ENCODE peak calls at places on chromosomes 13 and 19, in seven cellular contexts. O, X, P, R, U, H and J are unnamed samples.

GRCh38 chr13:91894311-91894710 is 495.9 kb downstream of the GPC5 start:
- DNase-seq in O (no peak), X (no peak), P (no peak), R (no peak), U (no peak), H (no peak), J (no peak)

GRCh38 chr13:34076319-34076718 is 258.4 kb downstream of the RFC3 start:
- DNase-seq in O (no peak), X (no peak), P (no peak), R (peak), U (no peak), H (no peak), J (no peak)

GRCh38 chr13:44710576-44710975 is 134.4 kb upstream of the TSC22D1 start:
- DNase-seq in O (no peak), X (peak), P (no peak), R (peak), U (peak), H (no peak), J (no peak)

GRCh38 chr13:108322206-108322824 is 52.8 kb downstream of the TNFSF13B start:
- DNase-seq in O (no peak), X (peak), P (no peak), R (peak), U (peak), H (no peak), J (no peak)

GRCh38 chr13:27968316-27969072 is 621 bp downstream of the CDX2 start:
- DNase-seq in O (no peak), X (no peak), P (peak), R (no peak), U (no peak), H (no peak), J (no peak)

GRCh38 chr13:64551755-64552154 is 2678.4 kb downstream of the PCDH9 start:
- DNase-seq in O (no peak), X (peak), P (no peak), R (peak), U (peak), H (no peak), J (no peak)

GRCh38 chr19:39599116-39599515 is 3.2 kb upstream of the LGALS13 start:
- DNase-seq in O (no peak), X (no peak), P (no peak), R (peak), U (peak), H (no peak), J (peak)

GRCh38 chr13:31209172-31209818 is 9.5 kb downstream of the B3GLCT start:
- DNase-seq in O (peak), X (no peak), P (peak), R (no peak), U (no peak), H (peak), J (no peak)

GRCh38 chr19:339262-339887 is 5.2 kb downstream of the MIER2 start:
- DNase-seq in O (no peak), X (no peak), P (no peak), R (no peak), U (peak), H (no peak), J (no peak)

DNA sequence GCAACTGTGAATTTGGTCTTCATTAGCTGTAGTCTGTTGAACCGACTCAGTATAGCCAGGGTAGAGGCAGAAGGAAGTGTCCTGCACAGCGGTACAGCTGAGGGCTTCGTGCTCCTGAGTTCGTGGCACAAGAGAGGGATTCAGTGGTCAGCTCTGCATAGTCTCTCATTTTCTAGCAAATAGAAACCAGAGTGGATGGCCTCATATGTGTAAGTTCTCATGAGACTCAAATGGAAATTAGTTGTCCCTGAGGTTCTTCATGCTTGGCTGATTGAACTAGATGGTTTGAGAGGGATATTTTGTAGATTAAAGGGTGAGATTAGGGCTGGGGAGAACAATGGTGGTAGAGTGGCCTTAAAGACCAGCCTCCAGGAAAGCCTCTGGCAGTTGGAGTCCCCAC is 50.5 kb downstream of the ARHGEF7 start:
- DNase-seq in O (no peak), X (no peak), P (no peak), R (no peak), U (no peak), H (no peak), J (no peak)
- TF ChIP-seq CTCF in O (no peak), X (no peak), P (no peak), R (no peak), U (no peak), H (no peak), J (no peak)

DNA sequence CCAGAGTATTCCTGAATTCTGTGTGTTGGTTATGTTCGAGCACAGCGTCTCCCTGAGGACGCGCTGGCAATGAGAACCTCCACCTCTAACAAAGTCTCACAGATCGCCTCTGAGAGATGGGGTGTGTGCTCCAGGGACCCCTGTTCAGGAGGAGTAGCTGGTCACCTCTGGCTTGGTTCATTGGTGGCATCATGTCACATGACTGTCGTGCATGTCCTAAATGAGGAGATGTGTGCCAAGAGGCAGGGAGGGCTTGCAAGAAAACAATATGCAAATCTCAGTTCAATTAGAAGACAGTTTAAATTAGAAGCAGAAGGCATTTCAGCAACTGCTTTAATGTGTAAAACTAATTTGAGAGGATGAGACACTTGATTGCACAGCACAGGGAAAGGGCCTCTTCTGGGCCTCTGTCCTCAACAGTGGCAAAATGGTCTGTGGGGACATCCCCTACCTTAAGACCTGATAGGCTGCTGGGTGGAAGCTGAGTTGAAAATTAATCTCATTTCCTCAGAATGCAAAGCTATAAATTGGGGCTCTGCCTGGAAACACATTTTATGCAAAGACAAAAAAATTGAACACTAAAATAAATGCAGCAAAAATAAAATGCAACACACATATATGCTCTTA is 54.6 kb downstream of the SPATA13 start:
- DNase-seq in O (no peak), X (no peak), P (no peak), R (no peak), U (no peak), H (no peak), J (no peak)
- TF ChIP-seq CTCF in O (no peak), X (no peak), P (no peak), R (no peak), U (no peak), H (no peak), J (no peak)

GRCh38 chr19:6851359-6851758 is 36.0 kb upstream of the ADGRE1 start:
- DNase-seq in O (no peak), X (no peak), P (no peak), R (no peak), U (no peak), H (no peak), J (no peak)
- TF ChIP-seq CTCF in O (no peak), X (no peak), P (no peak), R (no peak), U (no peak), H (no peak), J (no peak)

GRCh38 chr19:10228393-10228792 is 2.7 kb downstream of the S1PR2 start:
- DNase-seq in O (no peak), X (no peak), P (no peak), R (no peak), U (no peak), H (no peak), J (no peak)

GRCh38 chr19:10228925-10229324 is 2.2 kb downstream of the S1PR2 start:
- DNase-seq in O (no peak), X (no peak), P (peak), R (no peak), U (peak), H (peak), J (no peak)

GRCh38 chr19:10226021-10226375 is 5.1 kb downstream of the S1PR2 start:
- DNase-seq in O (peak), X (no peak), P (no peak), R (no peak), U (no peak), H (no peak), J (no peak)

GRCh38 chr19:10226376-10227214 is 4.5 kb downstream of the S1PR2 start:
- DNase-seq in O (peak), X (no peak), P (peak), R (peak), U (peak), H (no peak), J (peak)

GRCh38 chr19:10227215-10227971 is 3.7 kb downstream of the S1PR2 start:
- DNase-seq in O (peak), X (no peak), P (no peak), R (no peak), U (no peak), H (no peak), J (no peak)
- TF ChIP-seq CTCF in O (peak), X (peak), P (no peak), R (peak), U (peak), H (no peak), J (peak)

GRCh38 chr13:53201454-53202225 is 173.0 kb downstream of the OLFM4 start:
- DNase-seq in O (peak), X (no peak), P (peak), R (no peak), U (no peak), H (no peak), J (no peak)
- TF ChIP-seq CTCF in O (no peak), X (peak), P (peak), R (peak), U (no peak), H (no peak), J (peak)

GRCh38 chr19:3496392-3497273 is 3.8 kb downstream of the DOHH start:
- DNase-seq in O (no peak), X (no peak), P (no peak), R (no peak), U (no peak), H (no peak), J (no peak)

GRCh38 chr19:3493651-3494050 is 6.8 kb downstream of the DOHH start:
- DNase-seq in O (no peak), X (no peak), P (no peak), R (no peak), U (no peak), H (no peak), J (no peak)

GRCh38 chr19:3492919-3493318 is 7.6 kb downstream of the DOHH start:
- DNase-seq in O (no peak), X (no peak), P (no peak), R (no peak), U (no peak), H (no peak), J (no peak)

GRCh38 chr19:3494051-3494450 is 6.4 kb downstream of the DOHH start:
- DNase-seq in O (no peak), X (no peak), P (peak), R (no peak), U (no peak), H (peak), J (no peak)

DNA sequence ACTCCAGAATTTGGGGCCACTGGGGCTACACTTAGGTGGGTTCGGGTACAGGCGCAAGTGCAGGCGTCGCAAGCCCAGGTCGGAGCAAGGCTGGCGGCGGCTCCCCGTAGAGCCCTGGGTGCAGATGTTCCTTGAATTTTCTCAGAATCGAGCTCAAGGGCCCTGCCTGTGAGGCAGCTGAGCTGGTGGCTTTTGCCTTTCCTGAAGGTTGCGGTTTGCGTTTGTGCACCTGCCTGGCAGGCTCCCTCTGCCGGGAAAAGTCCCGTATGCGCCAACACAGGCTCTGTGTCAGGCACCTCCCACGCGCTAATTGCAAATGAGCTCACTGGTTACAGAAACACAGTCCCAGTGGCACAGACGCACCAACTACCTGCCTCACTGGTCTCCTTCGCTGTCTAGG is 5.9 kb downstream of the DOHH start:
- DNase-seq in O (no peak), X (no peak), P (no peak), R (no peak), U (no peak), H (no peak), J (no peak)
- TF ChIP-seq CTCF in O (no peak), X (no peak), P (no peak), R (no peak), U (no peak), H (no peak), J (no peak)

DNA sequence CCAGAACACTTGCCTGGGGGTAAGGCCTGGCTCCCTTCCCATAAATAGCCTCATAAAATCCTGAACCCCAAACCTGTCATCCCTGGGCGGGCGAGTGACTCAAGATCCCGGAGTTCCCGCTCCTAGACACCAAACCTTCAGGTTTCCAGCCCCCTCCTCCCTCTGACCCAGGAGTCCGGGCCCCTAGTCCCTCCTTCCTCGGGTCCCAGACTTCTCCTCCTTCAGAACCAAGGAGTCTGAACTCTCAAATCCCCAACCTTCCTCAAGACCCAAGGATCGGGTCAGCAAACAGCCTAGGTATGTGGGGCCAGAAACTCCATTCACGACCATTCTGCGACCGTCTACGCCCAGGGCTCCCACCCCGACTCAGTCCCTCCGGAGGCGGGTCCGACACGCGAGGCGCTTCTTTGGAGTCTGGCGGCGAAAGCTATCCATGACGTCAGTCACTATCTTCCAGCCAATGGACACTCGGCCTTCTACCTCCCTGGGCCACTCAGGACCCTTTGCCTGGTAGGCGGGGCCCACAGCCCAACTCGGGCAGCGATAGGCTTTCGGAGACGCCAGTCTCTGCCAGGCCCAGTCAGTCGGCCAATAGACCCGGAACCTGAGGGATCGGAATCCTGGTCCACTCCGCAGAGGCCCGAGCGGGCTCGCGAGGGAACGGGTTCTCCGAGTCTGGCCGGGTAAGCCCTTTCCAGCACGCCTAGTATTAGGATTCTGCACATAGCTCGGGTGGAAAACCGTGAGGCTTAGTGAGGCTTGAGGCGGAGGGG is 6.6 kb upstream of the CNFN start:
- DNase-seq in O (peak), X (peak), P (peak), R (peak), U (peak), H (peak), J (peak)
- TF ChIP-seq CTCF in O (no peak), X (no peak), P (no peak), R (no peak), U (no peak), H (no peak), J (no peak)

GRCh38 chr13:114017966-114018365 is 44.1 kb upstream of the C13orf46 start:
- DNase-seq in O (peak), X (no peak), P (no peak), R (no peak), U (no peak), H (no peak), J (no peak)

GRCh38 chr13:114016321-114017027 is 42.6 kb upstream of the C13orf46 start:
- DNase-seq in O (peak), X (no peak), P (peak), R (no peak), U (no peak), H (no peak), J (no peak)

GRCh38 chr13:114018461-114019055 is 44.7 kb upstream of the C13orf46 start:
- DNase-seq in O (peak), X (no peak), P (no peak), R (no peak), U (no peak), H (no peak), J (no peak)

GRCh38 chr13:114015608-114016295 is 41.9 kb upstream of the C13orf46 start:
- DNase-seq in O (peak), X (peak), P (peak), R (peak), U (no peak), H (no peak), J (no peak)

GRCh38 chr13:114017028-114017630 is 43.3 kb upstream of the C13orf46 start:
- DNase-seq in O (peak), X (no peak), P (no peak), R (no peak), U (peak), H (peak), J (no peak)
- TF ChIP-seq CTCF in O (no peak), X (peak), P (no peak), R (peak), U (peak), H (peak), J (no peak)